ENCODE peak calls at places on chromosomes 6 and 20, in eight cellular contexts. One of them, this sample, is unnamed.

GRCh38 chr6:136547336-136547735 is 2.9 kb downstream of the MAP7 start:
- DNase-seq in K562: no peak
- DNase-seq in esophagus muscularis mucosa: no peak
- DNase-seq in stomach: no peak
- DNase-seq in A549: peak
- DNase-seq in ovary: no peak
- DNase-seq in H1: no peak
- DNase-seq in transverse colon: no peak
- DNase-seq in this sample: no peak

GRCh38 chr6:25755496-25755895 is 954 bp downstream of the SLC17A4 start:
- DNase-seq in esophagus muscularis mucosa: no peak
- DNase-seq in A549: no peak
- DNase-seq in H1: no peak
- DNase-seq in ovary: no peak
- DNase-seq in stomach: no peak
- DNase-seq in transverse colon: no peak
- DNase-seq in K562: no peak
- DNase-seq in this sample: no peak

GRCh38 chr20:25486377-25486776 is 78.9 kb downstream of the GINS1 start:
- DNase-seq in esophagus muscularis mucosa: no peak
- DNase-seq in H1: no peak
- DNase-seq in K562: no peak
- DNase-seq in A549: no peak
- DNase-seq in ovary: no peak
- DNase-seq in transverse colon: no peak
- DNase-seq in stomach: no peak
- DNase-seq in this sample: no peak

GRCh38 chr6:121592261-121592935 is 157.0 kb downstream of the GJA1 start:
- DNase-seq in A549: no peak
- DNase-seq in H1: no peak
- DNase-seq in ovary: no peak
- DNase-seq in stomach: no peak
- DNase-seq in K562: no peak
- DNase-seq in transverse colon: no peak
- DNase-seq in esophagus muscularis mucosa: no peak
- DNase-seq in this sample: no peak

GRCh38 chr20:58694241-58695083 is 1.9 kb downstream of the NPEPL1 start:
- DNase-seq in H1: no peak
- DNase-seq in stomach: no peak
- DNase-seq in K562: no peak
- DNase-seq in A549: no peak
- DNase-seq in transverse colon: no peak
- DNase-seq in esophagus muscularis mucosa: no peak
- DNase-seq in ovary: no peak
- DNase-seq in this sample: no peak

GRCh38 chr6:105985816-105986632 is 100.1 kb upstream of the PRDM1 start:
- DNase-seq in transverse colon: peak
- DNase-seq in H1: peak
- DNase-seq in ovary: no peak
- DNase-seq in K562: no peak
- DNase-seq in esophagus muscularis mucosa: no peak
- DNase-seq in stomach: no peak
- DNase-seq in A549: no peak
- DNase-seq in this sample: no peak

GRCh38 chr6:107118976-107119375 is 3.7 kb upstream of the BEND3 start:
- DNase-seq in ovary: no peak
- DNase-seq in H1: no peak
- DNase-seq in K562: no peak
- DNase-seq in esophagus muscularis mucosa: no peak
- DNase-seq in A549: no peak
- DNase-seq in transverse colon: no peak
- DNase-seq in stomach: no peak
- DNase-seq in this sample: no peak

GRCh38 chr6:108363113-108363512 is 68.3 kb downstream of the AFG1L start:
- DNase-seq in A549: no peak
- DNase-seq in K562: no peak
- DNase-seq in H1: no peak
- DNase-seq in stomach: no peak
- DNase-seq in transverse colon: no peak
- DNase-seq in ovary: no peak
- DNase-seq in esophagus muscularis mucosa: no peak
- DNase-seq in this sample: no peak

GRCh38 chr6:119526609-119527605 is 177.3 kb upstream of the MAN1A1 start:
- DNase-seq in ovary: no peak
- DNase-seq in H1: no peak
- DNase-seq in K562: no peak
- DNase-seq in stomach: no peak
- DNase-seq in A549: no peak
- DNase-seq in transverse colon: no peak
- DNase-seq in esophagus muscularis mucosa: no peak
- DNase-seq in this sample: no peak

GRCh38 chr6:35199866-35200265 is 13.9 kb upstream of the SCUBE3 start:
- DNase-seq in esophagus muscularis mucosa: no peak
- DNase-seq in A549: no peak
- DNase-seq in stomach: no peak
- DNase-seq in H1: no peak
- DNase-seq in K562: no peak
- DNase-seq in ovary: no peak
- DNase-seq in transverse colon: no peak
- DNase-seq in this sample: no peak

GRCh38 chr6:30169658-30170614 is 6.6 kb downstream of the TRIM15 start:
- DNase-seq in esophagus muscularis mucosa: peak
- DNase-seq in H1: no peak
- DNase-seq in A549: peak
- DNase-seq in transverse colon: no peak
- DNase-seq in ovary: no peak
- DNase-seq in stomach: no peak
- DNase-seq in K562: peak
- DNase-seq in this sample: no peak

GRCh38 chr20:62227977-62228958 is 8.2 kb upstream of the HRH3 start:
- DNase-seq in H1: no peak
- DNase-seq in transverse colon: peak
- DNase-seq in stomach: peak
- DNase-seq in K562: peak
- DNase-seq in esophagus muscularis mucosa: no peak
- DNase-seq in A549: no peak
- DNase-seq in ovary: no peak
- DNase-seq in this sample: no peak

GRCh38 chr20:4112490-4113420 is 97.4 kb upstream of the RNF24 start:
- DNase-seq in K562: no peak
- DNase-seq in H1: peak
- DNase-seq in transverse colon: peak
- DNase-seq in esophagus muscularis mucosa: no peak
- DNase-seq in ovary: peak
- DNase-seq in A549: no peak
- DNase-seq in stomach: peak
- DNase-seq in this sample: peak

GRCh38 chr20:10521068-10521834 is 86.1 kb downstream of the SLX4IP start:
- DNase-seq in K562: no peak
- DNase-seq in transverse colon: no peak
- DNase-seq in A549: peak
- DNase-seq in ovary: no peak
- DNase-seq in esophagus muscularis mucosa: no peak
- DNase-seq in H1: no peak
- DNase-seq in stomach: no peak
- DNase-seq in this sample: no peak

GRCh38 chr20:42370086-42370485 is 751.9 kb upstream of the CHD6 start:
- DNase-seq in K562: no peak
- DNase-seq in stomach: no peak
- DNase-seq in ovary: no peak
- DNase-seq in esophagus muscularis mucosa: no peak
- DNase-seq in A549: no peak
- DNase-seq in H1: no peak
- DNase-seq in transverse colon: no peak
- DNase-seq in this sample: no peak

GRCh38 chr6:56911847-56912246 is 43.1 kb upstream of the BEND6 start:
- DNase-seq in ovary: no peak
- DNase-seq in transverse colon: no peak
- DNase-seq in H1: no peak
- DNase-seq in A549: no peak
- DNase-seq in esophagus muscularis mucosa: no peak
- DNase-seq in stomach: no peak
- DNase-seq in K562: no peak
- DNase-seq in this sample: no peak

DNA sequence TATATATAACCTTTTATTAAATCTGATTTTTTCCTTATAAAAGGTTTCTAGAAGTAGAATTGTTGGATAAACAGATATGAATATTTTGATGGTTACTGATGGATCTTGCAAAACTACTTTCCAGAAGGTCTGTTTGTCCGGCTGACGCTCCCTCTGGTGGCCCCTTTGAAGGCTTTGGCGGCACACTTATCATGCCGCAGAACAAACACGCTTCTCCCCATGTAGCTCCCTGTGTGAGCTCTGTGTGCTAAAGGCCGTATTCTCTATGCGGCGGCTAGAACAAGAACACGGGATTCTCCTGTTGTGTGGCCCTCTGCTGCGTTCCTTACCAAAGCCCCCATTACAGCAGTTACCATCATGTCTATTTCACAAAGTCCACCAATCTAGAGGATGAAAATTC is 30.0 kb downstream of the PPP1R3G start:
- DNase-seq in esophagus muscularis mucosa: no peak
- DNase-seq in transverse colon: peak
- DNase-seq in H1: no peak
- DNase-seq in A549: peak
- DNase-seq in K562: no peak
- DNase-seq in ovary: no peak
- DNase-seq in stomach: no peak
- DNase-seq in this sample: peak
- TF ChIP-seq CTCF in esophagus muscularis mucosa: no peak
- TF ChIP-seq CTCF in transverse colon: peak
- TF ChIP-seq CTCF in H1: peak
- TF ChIP-seq CTCF in A549: peak
- TF ChIP-seq CTCF in K562: peak
- TF ChIP-seq CTCF in ovary: no peak
- TF ChIP-seq CTCF in stomach: no peak
- TF ChIP-seq CTCF in this sample: no peak

GRCh38 chr6:4370066-4370465 is 234.7 kb upstream of the ECI2 start:
- DNase-seq in ovary: no peak
- DNase-seq in H1: no peak
- DNase-seq in transverse colon: no peak
- DNase-seq in esophagus muscularis mucosa: no peak
- DNase-seq in stomach: no peak
- DNase-seq in K562: no peak
- DNase-seq in A549: peak
- DNase-seq in this sample: no peak
- H3K4me3 ChIP-seq in ovary: no peak
- H3K4me3 ChIP-seq in H1: no peak
- H3K4me3 ChIP-seq in transverse colon: no peak
- H3K4me3 ChIP-seq in esophagus muscularis mucosa: no peak
- H3K4me3 ChIP-seq in stomach: no peak
- H3K4me3 ChIP-seq in K562: no peak
- H3K4me3 ChIP-seq in A549: no peak
- H3K4me3 ChIP-seq in this sample: no peak

GRCh38 chr6:163176097-163176496 is 238.4 kb upstream of the QKI start:
- DNase-seq in H1: no peak
- DNase-seq in K562: no peak
- DNase-seq in transverse colon: no peak
- DNase-seq in A549: no peak
- DNase-seq in stomach: no peak
- DNase-seq in ovary: no peak
- DNase-seq in esophagus muscularis mucosa: no peak
- DNase-seq in this sample: no peak

GRCh38 chr6:163179061-163179460 is 235.5 kb upstream of the QKI start:
- DNase-seq in K562: no peak
- DNase-seq in esophagus muscularis mucosa: no peak
- DNase-seq in ovary: no peak
- DNase-seq in A549: no peak
- DNase-seq in stomach: no peak
- DNase-seq in H1: no peak
- DNase-seq in transverse colon: no peak
- DNase-seq in this sample: no peak

GRCh38 chr6:163175301-163175700 is 239.2 kb upstream of the QKI start:
- DNase-seq in A549: no peak
- DNase-seq in K562: no peak
- DNase-seq in transverse colon: no peak
- DNase-seq in ovary: no peak
- DNase-seq in H1: no peak
- DNase-seq in stomach: no peak
- DNase-seq in esophagus muscularis mucosa: peak
- DNase-seq in this sample: no peak

GRCh38 chr6:163179721-163180120 is 234.8 kb upstream of the QKI start:
- DNase-seq in esophagus muscularis mucosa: no peak
- DNase-seq in H1: no peak
- DNase-seq in stomach: no peak
- DNase-seq in K562: no peak
- DNase-seq in ovary: no peak
- DNase-seq in transverse colon: no peak
- DNase-seq in A549: no peak
- DNase-seq in this sample: no peak

GRCh38 chr6:163177892-163178420 is 236.6 kb upstream of the QKI start:
- DNase-seq in H1: no peak
- DNase-seq in ovary: no peak
- DNase-seq in K562: no peak
- DNase-seq in transverse colon: no peak
- DNase-seq in stomach: no peak
- DNase-seq in A549: no peak
- DNase-seq in esophagus muscularis mucosa: no peak
- DNase-seq in this sample: no peak
- TF ChIP-seq EP300 in H1: no peak
- TF ChIP-seq EP300 in ovary: no peak
- TF ChIP-seq EP300 in K562: no peak
- TF ChIP-seq EP300 in transverse colon: no peak
- TF ChIP-seq EP300 in stomach: no peak
- TF ChIP-seq EP300 in A549: no peak
- TF ChIP-seq EP300 in esophagus muscularis mucosa: no peak
- TF ChIP-seq EP300 in this sample: no peak

GRCh38 chr20:16241911-16242310 is 331.3 kb downstream of the KIF16B start:
- DNase-seq in ovary: no peak
- DNase-seq in esophagus muscularis mucosa: no peak
- DNase-seq in A549: peak
- DNase-seq in K562: no peak
- DNase-seq in H1: no peak
- DNase-seq in transverse colon: no peak
- DNase-seq in stomach: no peak
- DNase-seq in this sample: no peak
- TF ChIP-seq CTCF in ovary: no peak
- TF ChIP-seq CTCF in esophagus muscularis mucosa: no peak
- TF ChIP-seq CTCF in A549: no peak
- TF ChIP-seq CTCF in K562: no peak
- TF ChIP-seq CTCF in H1: no peak
- TF ChIP-seq CTCF in transverse colon: no peak
- TF ChIP-seq CTCF in stomach: no peak
- TF ChIP-seq CTCF in this sample: no peak

DNA sequence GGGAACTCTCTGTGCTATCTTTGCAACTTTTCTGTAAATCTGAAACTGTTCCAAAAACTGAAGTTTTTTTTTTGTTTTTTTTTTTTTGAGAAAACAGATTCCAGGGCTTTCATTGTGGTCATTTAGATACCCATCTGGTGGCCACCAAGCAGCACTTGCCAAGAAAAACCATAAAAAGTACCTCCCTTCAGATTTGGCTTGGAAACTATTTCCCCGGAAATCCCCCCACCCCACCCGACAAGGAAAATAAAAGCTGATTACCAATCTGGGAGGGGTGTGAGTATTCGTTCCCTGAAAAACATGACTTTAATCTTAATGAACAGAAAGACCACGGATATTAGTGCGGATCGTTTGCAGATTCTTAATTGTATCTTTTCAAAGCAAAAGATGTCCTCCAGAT is 1.9 kb downstream of the NFATC2 start:
- DNase-seq in transverse colon: no peak
- DNase-seq in stomach: no peak
- DNase-seq in esophagus muscularis mucosa: no peak
- DNase-seq in ovary: no peak
- DNase-seq in H1: no peak
- DNase-seq in K562: no peak
- DNase-seq in A549: no peak
- DNase-seq in this sample: no peak
- H3K4me3 ChIP-seq in transverse colon: peak
- H3K4me3 ChIP-seq in stomach: peak
- H3K4me3 ChIP-seq in esophagus muscularis mucosa: peak
- H3K4me3 ChIP-seq in ovary: no peak
- H3K4me3 ChIP-seq in H1: no peak
- H3K4me3 ChIP-seq in K562: peak
- H3K4me3 ChIP-seq in A549: no peak
- H3K4me3 ChIP-seq in this sample: peak

This sample was measured in tibial nerve.